ENCODE peak calls at places on chromosomes 1 and 21, in ten cellular contexts. F, P, A, Y, Q, U, H, J, B and V are unnamed samples.
A peak's percentile ranks its signal among the peaks of the same experiment; 100 is the strongest.

GRCh38 chr1:79657916-79658662 is 651.6 kb upstream of the ADGRL4 start:
- DNase-seq in F (no peak), P (no peak), A (no peak), Y (no peak), Q (no peak), U (peak; percentile 5), H (no peak), J (no peak), B (no peak), V (peak; percentile 1)

GRCh38 chr1:178055093-178055492 is 38.8 kb upstream of the RASAL2 start:
- DNase-seq in F (peak; percentile 70), P (peak; percentile 56), A (no peak), Y (no peak), Q (peak; percentile 40), U (no peak), H (no peak), J (no peak), B (no peak), V (no peak)

GRCh38 chr1:10064416-10065343 is 31.9 kb downstream of the UBE4B start:
- DNase-seq in F (no peak), P (no peak), A (no peak), Y (no peak), Q (no peak), U (peak; percentile 73), H (no peak), J (no peak), B (no peak), V (no peak)

GRCh38 chr21:45391743-45392079 is 13.3 kb upstream of the COL18A1 start:
- DNase-seq in F (no peak), P (no peak), A (no peak), Y (peak; percentile 39), Q (no peak), U (no peak), H (no peak), J (no peak), B (no peak), V (no peak)

GRCh38 chr1:166479052-166479631 is 312.3 kb upstream of the FAM78B start:
- DNase-seq in F (peak; percentile 35), P (peak; percentile 8), A (no peak), Y (no peak), Q (peak; percentile 25), U (peak; percentile 18), H (peak; percentile 25), J (no peak), B (peak; percentile 39), V (peak; percentile 39)

GRCh38 chr1:40856656-40857302 is 5.4 kb downstream of the CITED4 start:
- DNase-seq in F (no peak), P (no peak), A (no peak), Y (no peak), Q (no peak), U (no peak), H (no peak), J (no peak), B (no peak), V (no peak)

GRCh38 chr1:117613969-117614865 is 8.4 kb downstream of the TENT5C start:
- DNase-seq in F (no peak), P (no peak), A (no peak), Y (no peak), Q (no peak), U (no peak), H (no peak), J (no peak), B (no peak), V (peak; percentile 18)

GRCh38 chr1:236759252-236759859 is 35.7 kb upstream of the MTR start:
- DNase-seq in F (no peak), P (peak; percentile 25), A (peak; percentile 7), Y (no peak), Q (no peak), U (peak; percentile 42), H (no peak), J (no peak), B (peak; percentile 9), V (peak; percentile 63)

GRCh38 chr1:4684142-4684541 is 29.7 kb downstream of the AJAP1 start:
- DNase-seq in F (no peak), P (no peak), A (no peak), Y (no peak), Q (no peak), U (no peak), H (no peak), J (no peak), B (peak; percentile 52), V (no peak)

GRCh38 chr1:230142608-230143209 is 75.7 kb downstream of the GALNT2 start:
- DNase-seq in F (no peak), P (no peak), A (no peak), Y (no peak), Q (no peak), U (no peak), H (no peak), J (no peak), B (no peak), V (no peak)

GRCh38 chr1:233367057-233367759 is 39.7 kb downstream of the MAP3K21 start:
- DNase-seq in F (no peak), P (peak; percentile 72), A (no peak), Y (no peak), Q (no peak), U (no peak), H (no peak), J (no peak), B (no peak), V (no peak)

GRCh38 chr1:36881071-36881405 is 153.3 kb downstream of the GRIK3 start:
- DNase-seq in F (no peak), P (no peak), A (no peak), Y (no peak), Q (no peak), U (no peak), H (no peak), J (no peak), B (no peak), V (no peak)

GRCh38 chr1:14108356-14109275 is 408.6 kb downstream of the PRDM2 start:
- DNase-seq in F (no peak), P (peak; percentile 26), A (no peak), Y (no peak), Q (peak; percentile 70), U (no peak), H (no peak), J (no peak), B (no peak), V (no peak)

GRCh38 chr1:149844096-149844495 is 55.3 kb upstream of the BOLA1 start:
- DNase-seq in F (no peak), P (no peak), A (no peak), Y (no peak), Q (no peak), U (peak; percentile 78), H (no peak), J (no peak), B (peak; percentile 39), V (peak; percentile 54)

GRCh38 chr1:63621698-63622097 is 28.5 kb downstream of the PGM1 start:
- DNase-seq in F (peak; percentile 15), P (no peak), A (no peak), Y (no peak), Q (no peak), U (peak; percentile 54), H (no peak), J (no peak), B (no peak), V (peak; percentile 39)

GRCh38 chr21:33892853-33893252 is 22.8 kb downstream of the ATP5PO start:
- DNase-seq in F (no peak), P (no peak), A (no peak), Y (no peak), Q (no peak), U (no peak), H (no peak), J (no peak), B (no peak), V (no peak)

GRCh38 chr1:44112486-44112885 is 6.1 kb upstream of the KLF17 start:
- DNase-seq in F (no peak), P (no peak), A (no peak), Y (peak; percentile 20), Q (no peak), U (peak; percentile 13), H (no peak), J (no peak), B (no peak), V (no peak)

GRCh38 chr21:34826818-34827217 is 158.0 kb downstream of the CLIC6 start:
- DNase-seq in F (no peak), P (no peak), A (no peak), Y (no peak), Q (no peak), U (no peak), H (no peak), J (no peak), B (no peak), V (no peak)

GRCh38 chr21:46229133-46229922 is 754 bp upstream of the LSS start:
- DNase-seq in F (no peak), P (peak; percentile 25), A (no peak), Y (no peak), Q (peak; percentile 59), U (no peak), H (peak; percentile 3), J (no peak), B (no peak), V (no peak)

GRCh38 chr1:20216574-20216973 is 30.3 kb upstream of the PLA2G2C start:
- DNase-seq in F (no peak), P (no peak), A (no peak), Y (no peak), Q (no peak), U (peak; percentile 10), H (no peak), J (no peak), B (peak; percentile 11), V (no peak)

GRCh38 chr1:168470821-168471473 is 72.8 kb downstream of the XCL2 start:
- DNase-seq in F (no peak), P (peak; percentile 85), A (no peak), Y (no peak), Q (no peak), U (peak; percentile 88), H (no peak), J (no peak), B (peak; percentile 84), V (peak; percentile 82)

GRCh38 chr1:41365772-41366427 is 4.7 kb downstream of the FOXO6 start:
- DNase-seq in F (peak; percentile 74), P (no peak), A (peak; percentile 19), Y (no peak), Q (peak; percentile 71), U (no peak), H (no peak), J (no peak), B (no peak), V (no peak)